ENCODE peak calls at places on chromosomes 13 and 19, in seven cellular contexts. Z is heart right ventricle; Q is breast epithelium; C is effector memory CD4-positive, alpha-beta T cell; E is naive thymus-derived CD4-positive, alpha-beta T cell; D is Jurkat, Clone E6-1; R is retinal pigment epithelial cell. L is an unnamed sample.

GRCh38 chr19:32674153-32674958 is 624 bp downstream of the ANKRD27 start:
- DNase-seq in Z (no peak), Q (no peak), C (peak), E (no peak), D (no peak), R (no peak), L (no peak)

GRCh38 chr19:29517946-29518345 is 7.8 kb upstream of the VSTM2B start:
- DNase-seq in Z (no peak), Q (no peak), C (no peak), E (no peak), D (no peak), R (no peak), L (no peak)

GRCh38 chr19:38559428-38560401 is 58.0 kb downstream of the MAP4K1 start:
- DNase-seq in Z (no peak), Q (no peak), C (no peak), E (no peak), D (no peak), R (peak), L (no peak)

GRCh38 chr19:46825731-46826055 is 25.0 kb downstream of the AP2S1 start:
- DNase-seq in Z (no peak), Q (no peak), C (no peak), E (no peak), D (no peak), R (no peak), L (no peak)

GRCh38 chr13:24050292-24050711 is 110.2 kb upstream of the SPATA13 start:
- DNase-seq in Z (no peak), Q (peak), C (no peak), E (no peak), D (no peak), R (no peak), L (no peak)

GRCh38 chr13:40316301-40316700 is 350.1 kb downstream of the FOXO1 start:
- DNase-seq in Z (no peak), Q (no peak), C (no peak), E (no peak), D (no peak), R (no peak), L (no peak)

GRCh38 chr13:49690133-49690989 is 925 bp downstream of the EBPL start:
- DNase-seq in Z (no peak), Q (no peak), C (no peak), E (no peak), D (no peak), R (no peak), L (peak)

GRCh38 chr13:80840313-80840976 is 499.5 kb upstream of the SPRY2 start:
- DNase-seq in Z (no peak), Q (no peak), C (no peak), E (no peak), D (no peak), R (no peak), L (no peak)

GRCh38 chr19:18126097-18126496 is 26.9 kb upstream of the PIK3R2 start:
- DNase-seq in Z (no peak), Q (no peak), C (no peak), E (no peak), D (no peak), R (no peak), L (no peak)

GRCh38 chr13:32229443-32229842 is 85.7 kb downstream of the ZAR1L start:
- DNase-seq in Z (no peak), Q (no peak), C (no peak), E (no peak), D (no peak), R (no peak), L (no peak)
- H3K4me3 ChIP-seq in Z (no peak), Q (no peak), C (no peak), E (no peak), D (no peak), R (no peak), L (no peak)

DNA sequence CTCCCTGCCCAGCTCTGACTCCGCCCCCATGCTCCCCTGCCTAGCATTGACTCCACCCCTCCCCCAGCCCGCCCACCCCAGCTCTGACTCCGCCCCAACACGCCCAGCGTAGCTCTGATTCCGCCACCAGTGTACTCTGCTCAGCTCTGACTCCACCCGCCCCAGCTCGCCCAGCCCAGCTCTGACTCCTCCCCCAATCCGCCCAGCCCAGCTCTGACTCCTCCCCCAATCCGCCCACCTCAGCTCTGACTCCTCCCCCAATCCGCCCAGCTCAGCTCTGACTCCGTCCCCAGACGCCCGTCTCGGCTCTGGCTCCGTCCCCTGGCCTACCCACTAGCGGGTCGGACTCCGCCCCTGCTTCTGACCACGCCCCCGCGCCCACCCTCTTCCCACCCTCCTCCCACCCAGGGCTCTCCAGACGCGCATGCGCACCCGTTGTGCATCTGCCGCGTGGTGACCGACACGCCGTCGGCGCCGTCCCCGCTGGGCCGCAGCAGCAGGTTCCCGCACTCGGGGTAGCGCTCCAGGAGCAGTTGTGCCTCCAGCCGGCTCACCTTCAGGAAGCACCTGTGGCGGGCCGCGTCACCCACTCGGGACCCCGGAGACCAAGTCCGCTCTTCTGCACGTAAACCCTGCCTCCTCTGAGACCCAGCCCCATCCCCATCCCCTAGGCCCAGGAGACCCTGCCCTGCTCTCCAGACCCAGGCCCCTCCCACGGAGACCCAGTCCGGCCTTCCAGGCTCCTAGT is 10.2 kb downstream of the STAP2 start:
- DNase-seq in Z (peak), Q (peak), C (peak), E (peak), D (peak), R (peak), L (no peak)
- H3K4me3 ChIP-seq in Z (peak), Q (peak), C (peak), E (peak), D (peak), R (peak), L (no peak)

GRCh38 chr13:67228909-67229308 is 1.2 kb downstream of the PCDH9 start:
- DNase-seq in Z (no peak), Q (no peak), C (no peak), E (no peak), D (no peak), R (no peak), L (no peak)
- H3K4me3 ChIP-seq in Z (peak), Q (peak), C (no peak), E (no peak), D (no peak), R (peak), L (no peak)

GRCh38 chr19:58097783-58098681 is at the start of gene ZSCAN18:
- DNase-seq in Z (peak), Q (peak), C (peak), E (peak), D (peak), R (peak), L (peak)

GRCh38 chr19:58095328-58095727 is 2.7 kb downstream of the ZSCAN18 start:
- DNase-seq in Z (no peak), Q (no peak), C (no peak), E (no peak), D (no peak), R (no peak), L (no peak)

GRCh38 chr19:58097349-58097748 is 682 bp downstream of the ZSCAN18 start:
- DNase-seq in Z (no peak), Q (no peak), C (no peak), E (no peak), D (no peak), R (no peak), L (no peak)

GRCh38 chr19:58098682-58098998 is 609 bp upstream of the ZSCAN18 start:
- DNase-seq in Z (no peak), Q (no peak), C (no peak), E (no peak), D (no peak), R (no peak), L (no peak)

GRCh38 chr19:58096884-58097283 is 1.1 kb downstream of the ZSCAN18 start:
- DNase-seq in Z (no peak), Q (no peak), C (no peak), E (no peak), D (no peak), R (no peak), L (no peak)
- H3K4me3 ChIP-seq in Z (peak), Q (peak), C (peak), E (no peak), D (no peak), R (peak), L (peak)

DNA sequence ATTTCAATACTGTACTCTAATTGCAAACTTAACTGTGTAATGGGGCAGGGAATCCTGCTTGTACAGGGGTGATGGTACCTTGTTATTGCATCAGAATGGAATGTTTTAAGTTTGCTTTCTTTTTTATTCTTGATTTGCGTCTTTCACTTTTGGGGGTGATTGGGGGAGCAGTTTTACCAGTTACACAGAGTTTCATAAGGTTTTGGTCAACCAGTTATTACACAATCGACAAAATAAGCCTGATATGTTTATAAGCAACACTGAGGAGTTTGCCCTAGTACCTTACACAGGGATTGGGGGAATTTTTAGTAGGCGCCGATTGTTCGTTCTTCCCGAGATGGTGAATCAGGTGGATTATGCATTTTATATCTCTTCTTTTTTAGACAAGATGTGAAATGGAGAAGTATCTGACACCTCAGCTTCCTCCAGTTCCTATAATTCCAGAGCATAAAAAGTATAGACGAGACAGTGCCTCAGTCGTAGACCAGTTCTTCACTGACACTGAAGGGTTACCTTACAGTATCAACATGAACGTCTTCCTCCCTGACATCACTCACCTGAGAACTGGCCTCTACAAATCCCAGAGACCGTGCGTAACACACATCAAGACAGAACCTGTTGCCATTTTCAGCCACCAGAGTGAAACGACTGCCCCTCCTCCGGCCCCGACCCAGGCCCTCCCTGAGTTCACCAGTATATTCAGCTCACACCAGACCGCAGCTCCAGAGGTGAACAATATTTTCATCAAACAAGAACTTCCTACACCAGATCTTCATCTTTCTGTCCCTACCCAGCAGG is 2.9 kb downstream of the KLF5 start:
- DNase-seq in Z (no peak), Q (no peak), C (no peak), E (no peak), D (no peak), R (no peak), L (no peak)
- H3K4me3 ChIP-seq in Z (peak), Q (peak), C (no peak), E (no peak), D (no peak), R (peak), L (no peak)

DNA sequence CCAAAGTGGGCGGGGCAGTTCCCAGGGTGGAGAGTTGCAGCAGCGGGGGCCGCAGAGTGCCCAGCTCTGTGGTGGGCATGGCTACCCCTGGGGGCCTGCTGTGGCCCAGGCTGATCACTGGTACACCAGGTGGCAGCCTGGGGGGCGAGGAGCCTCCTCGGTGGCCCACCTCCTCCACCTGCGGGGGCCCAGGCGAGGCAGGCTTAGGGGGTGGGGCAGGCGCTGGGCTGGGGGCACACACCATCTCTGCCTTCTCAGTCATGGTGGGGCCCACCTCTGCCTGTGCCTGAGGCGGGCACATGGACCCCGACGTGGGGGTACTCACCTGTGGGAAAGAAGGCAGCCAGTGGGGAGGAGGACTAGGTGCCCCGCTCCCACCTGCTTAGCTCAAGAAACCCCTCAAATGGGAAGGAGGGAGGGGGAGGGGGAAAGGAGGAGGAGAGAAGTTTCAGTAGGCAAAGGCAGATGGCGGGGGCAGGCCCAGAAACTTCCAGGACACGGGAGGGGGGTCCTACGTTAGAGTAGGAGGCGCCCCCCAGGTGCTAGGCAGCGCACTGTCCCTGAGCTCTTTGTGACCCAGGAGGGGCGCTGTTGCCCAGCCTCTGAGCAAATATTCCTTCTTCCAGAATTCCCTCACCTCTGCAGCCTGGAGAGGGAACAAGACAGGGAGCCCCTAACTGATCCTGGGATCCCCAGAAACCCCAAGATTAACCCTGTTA is 1.6 kb downstream of the LYL1 start:
- DNase-seq in Z (no peak), Q (no peak), C (no peak), E (no peak), D (no peak), R (no peak), L (no peak)
- H3K4me3 ChIP-seq in Z (peak), Q (peak), C (peak), E (peak), D (no peak), R (no peak), L (no peak)

DNA sequence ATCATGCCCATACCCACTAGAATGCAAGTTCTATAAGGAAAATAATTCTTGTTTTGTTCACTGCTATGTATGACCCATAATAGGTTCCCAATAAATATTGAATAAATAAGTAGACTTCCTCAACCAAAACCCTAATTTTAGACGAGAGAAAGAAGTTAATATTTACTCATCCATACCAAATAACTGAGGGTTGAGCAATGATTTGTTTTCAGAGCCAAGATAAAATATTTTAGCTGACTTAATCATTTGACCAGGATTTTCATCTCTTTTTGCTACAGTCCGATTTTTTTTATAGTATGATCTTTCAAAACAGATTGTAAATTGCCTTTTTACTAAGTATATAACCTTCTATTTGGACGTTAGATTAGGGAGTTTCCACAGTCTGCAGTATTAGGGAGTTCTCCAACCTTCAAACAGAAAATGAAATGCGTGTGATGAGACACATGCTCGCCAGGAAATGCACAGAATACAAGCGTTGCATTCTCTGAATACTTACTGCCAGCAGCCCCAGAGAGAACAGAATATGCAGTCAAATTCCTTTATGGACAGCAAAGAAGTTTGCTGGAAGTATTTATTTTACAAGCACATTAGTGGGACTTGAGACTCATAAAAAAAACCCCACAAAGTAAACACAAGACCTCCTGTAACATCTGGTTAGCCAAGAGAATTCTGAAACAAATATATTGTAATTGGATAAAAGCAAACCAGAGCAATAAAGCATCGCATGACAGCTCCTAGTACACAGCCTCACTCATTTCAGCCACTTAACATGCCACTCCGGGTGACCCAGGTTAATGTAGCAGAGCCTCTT is 230.0 kb downstream of the MYO16 start:
- DNase-seq in Z (no peak), Q (no peak), C (no peak), E (no peak), D (no peak), R (peak), L (no peak)
- H3K4me3 ChIP-seq in Z (no peak), Q (no peak), C (no peak), E (no peak), D (no peak), R (no peak), L (no peak)

GRCh38 chr19:36775768-36776167 is 3.2 kb upstream of the ZNF850 start:
- DNase-seq in Z (peak), Q (peak), C (no peak), E (no peak), D (no peak), R (peak), L (no peak)
- H3K4me3 ChIP-seq in Z (peak), Q (peak), C (no peak), E (no peak), D (no peak), R (peak), L (no peak)

GRCh38 chr13:98977568-98978270 is at the start of gene DOCK9:
- DNase-seq in Z (peak), Q (peak), C (no peak), E (no peak), D (no peak), R (peak), L (no peak)

GRCh38 chr13:98975822-98976261 is 2.0 kb downstream of the DOCK9 start:
- DNase-seq in Z (no peak), Q (no peak), C (no peak), E (no peak), D (peak), R (no peak), L (no peak)

GRCh38 chr13:98976338-98976737 is 1.5 kb downstream of the DOCK9 start:
- DNase-seq in Z (no peak), Q (no peak), C (no peak), E (no peak), D (no peak), R (no peak), L (no peak)

GRCh38 chr13:98978280-98978679 is 416 bp upstream of the DOCK9 start:
- DNase-seq in Z (no peak), Q (no peak), C (no peak), E (no peak), D (no peak), R (peak), L (no peak)

GRCh38 chr13:98976941-98977340 is 923 bp downstream of the DOCK9 start:
- DNase-seq in Z (no peak), Q (no peak), C (no peak), E (no peak), D (no peak), R (no peak), L (no peak)
- H3K4me3 ChIP-seq in Z (peak), Q (peak), C (no peak), E (no peak), D (no peak), R (peak), L (no peak)

GRCh38 chr13:96091164-96091931 is 1.4 kb downstream of the HS6ST3 start:
- DNase-seq in Z (peak), Q (no peak), C (no peak), E (no peak), D (no peak), R (no peak), L (no peak)

GRCh38 chr13:96089749-96090239 is at the start of gene HS6ST3:
- DNase-seq in Z (peak), Q (no peak), C (no peak), E (no peak), D (no peak), R (no peak), L (no peak)

GRCh38 chr13:96090240-96091101 is 564 bp downstream of the HS6ST3 start:
- DNase-seq in Z (no peak), Q (no peak), C (no peak), E (no peak), D (no peak), R (no peak), L (no peak)

GRCh38 chr13:96093296-96094006 is 3.5 kb downstream of the HS6ST3 start:
- DNase-seq in Z (no peak), Q (no peak), C (no peak), E (no peak), D (no peak), R (no peak), L (no peak)

GRCh38 chr13:96091932-96092253 is 2.0 kb downstream of the HS6ST3 start:
- DNase-seq in Z (no peak), Q (no peak), C (no peak), E (no peak), D (no peak), R (no peak), L (no peak)
- H3K4me3 ChIP-seq in Z (peak), Q (peak), C (no peak), E (no peak), D (no peak), R (no peak), L (no peak)

L was measured in LNCaP clone FGC.